ENCODE peak calls at places on chromosomes 13 and 19, in ten cellular contexts. K, U, O, Y, S, M, T, P, I and Q are unnamed samples.
A peak's percentile ranks its signal among the peaks of the same experiment; 100 is the strongest.

GRCh38 chr19:55391702-55392615 is 6.2 kb downstream of the RPL28 start:
- DNase-seq in K (no peak), U (no peak), O (no peak), Y (no peak), S (no peak), M (no peak), T (no peak), P (no peak), I (no peak), Q (no peak)

GRCh38 chr19:49514151-49514550 is 1.7 kb downstream of the FCGRT start:
- DNase-seq in K (peak; percentile 46), U (no peak), O (no peak), Y (no peak), S (no peak), M (no peak), T (no peak), P (peak; percentile 35), I (no peak), Q (no peak)

GRCh38 chr19:3644351-3645066 is 17.9 kb upstream of the CACTIN start:
- DNase-seq in K (peak; percentile 72), U (no peak), O (no peak), Y (no peak), S (no peak), M (no peak), T (no peak), P (no peak), I (peak; percentile 25), Q (peak; percentile 22)

GRCh38 chr13:83515267-83515666 is 367.0 kb downstream of the SLITRK1 start:
- DNase-seq in K (no peak), U (no peak), O (no peak), Y (no peak), S (no peak), M (no peak), T (no peak), P (no peak), I (peak; percentile 25), Q (no peak)

GRCh38 chr13:76222511-76222910 is 586.4 kb downstream of the LMO7 start:
- DNase-seq in K (no peak), U (no peak), O (no peak), Y (no peak), S (no peak), M (no peak), T (no peak), P (no peak), I (peak; percentile 16), Q (no peak)

GRCh38 chr13:26179344-26179743 is 42.8 kb downstream of the RNF6 start:
- DNase-seq in K (no peak), U (no peak), O (peak; percentile 32), Y (no peak), S (no peak), M (no peak), T (no peak), P (no peak), I (no peak), Q (no peak)

GRCh38 chr19:32166238-32166637 is 179.2 kb upstream of the ZNF507 start:
- DNase-seq in K (no peak), U (no peak), O (no peak), Y (no peak), S (peak; percentile 18), M (no peak), T (peak; percentile 23), P (no peak), I (no peak), Q (peak; percentile 7)

GRCh38 chr13:98133949-98134348 is 8.9 kb upstream of the FARP1 start:
- DNase-seq in K (no peak), U (no peak), O (no peak), Y (no peak), S (no peak), M (no peak), T (no peak), P (no peak), I (no peak), Q (no peak)

GRCh38 chr13:46983881-46984280 is 87.0 kb upstream of the HTR2A start:
- DNase-seq in K (no peak), U (no peak), O (no peak), Y (no peak), S (no peak), M (no peak), T (no peak), P (no peak), I (no peak), Q (no peak)

GRCh38 chr13:74131206-74131605 is 3.0 kb downstream of the KLF12 start:
- DNase-seq in K (no peak), U (no peak), O (no peak), Y (no peak), S (no peak), M (no peak), T (no peak), P (no peak), I (no peak), Q (no peak)

GRCh38 chr19:33442706-33443105 is 69.2 kb downstream of the CEBPG start:
- DNase-seq in K (no peak), U (no peak), O (no peak), Y (no peak), S (no peak), M (no peak), T (no peak), P (no peak), I (no peak), Q (no peak)

GRCh38 chr19:19775891-19776205 is 42.9 kb upstream of the ZNF14 start:
- DNase-seq in K (no peak), U (no peak), O (no peak), Y (no peak), S (no peak), M (no peak), T (no peak), P (no peak), I (no peak), Q (no peak)

DNA sequence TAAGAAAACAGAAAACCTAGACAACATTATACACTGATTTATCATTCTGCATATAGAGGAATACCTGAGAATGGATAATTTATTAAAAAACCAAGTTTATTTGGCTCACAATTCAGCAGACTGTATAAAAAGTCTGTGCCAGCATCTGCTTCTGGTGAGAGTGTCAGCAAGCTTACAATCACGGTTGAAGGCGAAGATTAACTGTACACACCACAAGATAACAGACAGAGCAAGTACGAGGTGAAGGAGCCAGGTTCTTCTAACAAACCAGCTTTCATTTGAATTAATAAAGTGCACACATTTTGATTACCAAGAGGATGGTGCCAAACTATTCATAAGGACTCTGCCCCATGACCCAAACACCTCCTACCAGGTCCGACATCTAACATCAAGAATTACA is 28.8 kb downstream of the ZNF91 start:
- DNase-seq in K (no peak), U (no peak), O (no peak), Y (no peak), S (no peak), M (no peak), T (no peak), P (no peak), I (no peak), Q (no peak)
- H3K9me3 ChIP-seq in K (peaks cover 45% of the 10 kb centered on the region), U (no peaks in the 10 kb centered on the region), O (peaks cover 3% of the 10 kb centered on the region), Y (peaks cover 39% of the 10 kb centered on the region), S (peaks cover 13% of the 10 kb centered on the region), M (peaks cover 35% of the 10 kb centered on the region), T (peaks cover 3% of the 10 kb centered on the region), P (peaks cover 10% of the 10 kb centered on the region), I (peaks cover 46% of the 10 kb centered on the region), Q (peaks cover 49% of the 10 kb centered on the region)

GRCh38 chr19:29768166-29768565 is 43.6 kb upstream of the CCNE1 start:
- DNase-seq in K (no peak), U (no peak), O (no peak), Y (no peak), S (no peak), M (no peak), T (no peak), P (no peak), I (no peak), Q (no peak)
- H3K9me3 ChIP-seq in K (no peaks in the 10 kb centered on the region), U (no peaks in the 10 kb centered on the region), O (no peaks in the 10 kb centered on the region), Y (no peaks in the 10 kb centered on the region), S (no peaks in the 10 kb centered on the region), M (no peaks in the 10 kb centered on the region), T (no peaks in the 10 kb centered on the region), P (no peaks in the 10 kb centered on the region), I (no peaks in the 10 kb centered on the region), Q (no peaks in the 10 kb centered on the region)

GRCh38 chr13:48078251-48078656 is 16.6 kb downstream of the MED4 start:
- DNase-seq in K (no peak), U (no peak), O (no peak), Y (no peak), S (no peak), M (peak; percentile 17), T (no peak), P (no peak), I (no peak), Q (peak; percentile 4)

GRCh38 chr13:48070942-48071341 is 24.0 kb downstream of the MED4 start:
- DNase-seq in K (no peak), U (no peak), O (no peak), Y (no peak), S (no peak), M (no peak), T (no peak), P (no peak), I (no peak), Q (no peak)

GRCh38 chr13:48072787-48073186 is 22.1 kb downstream of the MED4 start:
- DNase-seq in K (no peak), U (no peak), O (no peak), Y (no peak), S (no peak), M (no peak), T (no peak), P (no peak), I (no peak), Q (no peak)

GRCh38 chr13:48072304-48072703 is 22.6 kb downstream of the MED4 start:
- DNase-seq in K (no peak), U (no peak), O (no peak), Y (no peak), S (no peak), M (no peak), T (no peak), P (no peak), I (no peak), Q (peak; percentile 25)

GRCh38 chr13:48074006-48074405 is 20.9 kb downstream of the MED4 start:
- DNase-seq in K (no peak), U (no peak), O (no peak), Y (no peak), S (no peak), M (no peak), T (no peak), P (no peak), I (no peak), Q (no peak)
- H3K9me3 ChIP-seq in K (peaks cover 19% of the 10 kb centered on the region), U (no peaks in the 10 kb centered on the region), O (peaks cover 5% of the 10 kb centered on the region), Y (no peaks in the 10 kb centered on the region), S (no peaks in the 10 kb centered on the region), M (no peaks in the 10 kb centered on the region), T (peaks cover 4% of the 10 kb centered on the region), P (peaks cover 12% of the 10 kb centered on the region), I (peaks cover 20% of the 10 kb centered on the region), Q (peaks cover 21% of the 10 kb centered on the region)

GRCh38 chr13:111253334-111253872 is 67.0 kb upstream of the TEX29 start:
- DNase-seq in K (no peak), U (no peak), O (no peak), Y (no peak), S (no peak), M (no peak), T (no peak), P (no peak), I (no peak), Q (no peak)
- H3K9me3 ChIP-seq in K (no peaks in the 10 kb centered on the region), U (no peaks in the 10 kb centered on the region), O (no peaks in the 10 kb centered on the region), Y (no peaks in the 10 kb centered on the region), S (no peaks in the 10 kb centered on the region), M (no peaks in the 10 kb centered on the region), T (no peaks in the 10 kb centered on the region), P (no peaks in the 10 kb centered on the region), I (no peaks in the 10 kb centered on the region), Q (no peaks in the 10 kb centered on the region)